ENCODE peak calls at places on chromosome 18, in eight cellular contexts. F, I, B, X, G, T, H and Z are unnamed samples.

GRCh38 chr18:57885931-57886330 is 82.8 kb upstream of the ATP8B1 start:
- DNase-seq in T (no peak), I (no peak), B (peak), G (no peak), X (no peak), F (no peak), H (no peak), Z (no peak)

GRCh38 chr18:37409870-37410269 is 155.7 kb downstream of the CELF4 start:
- DNase-seq in X (no peak), B (peak), G (no peak), T (no peak), H (no peak), F (no peak), I (no peak), Z (no peak)

GRCh38 chr18:57523171-57523956 is 63.1 kb downstream of the FECH start:
- DNase-seq in I (no peak), H (no peak), X (no peak), T (no peak), G (no peak), B (no peak), F (no peak), Z (peak)

GRCh38 chr18:60053747-60054304 is 154.0 kb downstream of the PMAIP1 start:
- DNase-seq in F (peak), I (peak), G (no peak), X (peak), H (no peak), T (no peak), B (peak), Z (peak)

GRCh38 chr18:9095297-9096012 is 7.0 kb upstream of the NDUFV2 start:
- DNase-seq in G (no peak), B (no peak), H (no peak), X (no peak), I (no peak), T (no peak), F (no peak), Z (peak)

GRCh38 chr18:51135361-51135760 is 62.1 kb downstream of the MEX3C start:
- DNase-seq in X (no peak), I (no peak), G (no peak), T (no peak), H (no peak), F (no peak), B (peak), Z (peak)

GRCh38 chr18:57811477-57812125 is 8.5 kb upstream of the ATP8B1 start:
- DNase-seq in H (no peak), B (no peak), F (no peak), T (no peak), I (no peak), G (no peak), X (no peak), Z (peak)

GRCh38 chr18:24987271-24987932 is 364.6 kb downstream of the ZNF521 start:
- DNase-seq in F (peak), G (no peak), H (no peak), B (peak), T (peak), I (no peak), X (no peak), Z (peak)

GRCh38 chr18:58886864-58887612 is 22.4 kb downstream of the ZNF532 start:
- DNase-seq in T (no peak), F (no peak), G (no peak), I (no peak), X (no peak), B (no peak), H (no peak), Z (no peak)

GRCh38 chr18:29556070-29556469 is 1379.1 kb upstream of the CDH2 start:
- DNase-seq in X (no peak), F (no peak), H (no peak), G (no peak), T (no peak), I (no peak), B (no peak), Z (no peak)

GRCh38 chr18:31581498-31582197 is 10.0 kb upstream of the TTR start:
- DNase-seq in T (no peak), G (no peak), I (no peak), B (peak), H (no peak), X (no peak), F (no peak), Z (peak)

GRCh38 chr18:60062396-60062795 is 162.6 kb downstream of the PMAIP1 start:
- DNase-seq in I (no peak), B (peak), H (no peak), G (no peak), T (no peak), F (no peak), X (no peak), Z (no peak)

GRCh38 chr18:45916302-45916701 is 50.8 kb downstream of the EPG5 start:
- DNase-seq in I (no peak), G (no peak), H (no peak), T (no peak), X (no peak), F (peak), B (no peak), Z (no peak)

GRCh38 chr18:36821681-36822080 is 7.1 kb downstream of the TPGS2 start:
- DNase-seq in X (no peak), I (no peak), B (no peak), H (no peak), F (no peak), G (no peak), T (no peak), Z (no peak)

GRCh38 chr18:31303771-31304170 is 14.2 kb upstream of the DSG1 start:
- DNase-seq in B (no peak), G (no peak), X (no peak), I (no peak), F (no peak), H (no peak), T (no peak), Z (no peak)

GRCh38 chr18:7369006-7369405 is 138.1 kb downstream of the LRRC30 start:
- DNase-seq in I (no peak), X (no peak), T (no peak), H (no peak), G (no peak), B (no peak), F (no peak), Z (no peak)

GRCh38 chr18:31205273-31205672 is 42.6 kb upstream of the DSC1 start:
- DNase-seq in X (no peak), I (no peak), T (no peak), H (no peak), G (no peak), B (no peak), F (no peak), Z (no peak)

GRCh38 chr18:33755918-33756590 is 178.0 kb downstream of the ASXL3 start:
- DNase-seq in G (no peak), H (no peak), F (no peak), I (peak), T (no peak), X (no peak), B (peak), Z (peak)

GRCh38 chr18:3498705-3499451 is 48.9 kb downstream of the TGIF1 start:
- DNase-seq in X (no peak), G (peak), I (no peak), H (peak), B (no peak), T (peak), F (peak), Z (no peak)

GRCh38 chr18:54878057-54878661 is 49.9 kb downstream of the RAB27B start:
- DNase-seq in F (no peak), I (no peak), H (no peak), T (no peak), G (no peak), B (no peak), X (no peak), Z (no peak)

GRCh38 chr18:22678486-22678885 is 254.6 kb upstream of the RBBP8 start:
- DNase-seq in X (no peak), H (no peak), B (no peak), G (no peak), F (no peak), T (no peak), I (no peak), Z (no peak)

GRCh38 chr18:23740105-23740830 is 51.0 kb downstream of the LAMA3 start:
- DNase-seq in F (no peak), I (peak), B (peak), H (no peak), X (no peak), T (no peak), G (no peak), Z (peak)

GRCh38 chr18:36372902-36373301 is 75.4 kb downstream of the FHOD3 start:
- DNase-seq in I (no peak), F (no peak), H (no peak), G (no peak), T (no peak), B (peak), X (no peak), Z (peak)

GRCh38 chr18:23421277-23421676 is 31.8 kb upstream of the RIOK3 start:
- DNase-seq in H (no peak), F (no peak), G (no peak), X (no peak), B (no peak), I (no peak), T (no peak), Z (no peak)

GRCh38 chr18:23626451-23627279 is 36.0 kb downstream of the ANKRD29 start:
- DNase-seq in X (no peak), H (no peak), G (no peak), B (peak), F (no peak), T (no peak), I (no peak), Z (peak)

GRCh38 chr18:5297582-5297981 is 2.1 kb upstream of the ZBTB14 start:
- DNase-seq in B (no peak), T (no peak), I (no peak), H (no peak), G (no peak), X (peak), F (no peak), Z (no peak)

GRCh38 chr18:28735731-28736130 is 558.8 kb upstream of the CDH2 start:
- DNase-seq in B (peak), H (no peak), I (no peak), F (no peak), T (no peak), X (no peak), G (no peak), Z (peak)

GRCh38 chr18:58222439-58223125 is 178.6 kb downstream of the NEDD4L start:
- DNase-seq in F (no peak), H (no peak), B (peak), T (no peak), X (no peak), I (no peak), G (no peak), Z (peak)

GRCh38 chr18:27110319-27110718 is 74.8 kb downstream of the CHST9 start:
- DNase-seq in T (no peak), G (no peak), X (no peak), H (no peak), I (no peak), B (no peak), F (no peak), Z (no peak)

GRCh38 chr18:6873352-6873751 is 143.8 kb downstream of the ARHGAP28 start:
- DNase-seq in H (no peak), X (no peak), G (no peak), T (no peak), B (no peak), F (no peak), I (no peak), Z (no peak)

GRCh38 chr18:34544930-34545329 is 165.2 kb upstream of the DTNA start:
- DNase-seq in G (no peak), X (no peak), I (no peak), T (no peak), B (no peak), F (no peak), H (no peak), Z (no peak)

GRCh38 chr18:70069381-70069780 is 121.7 kb upstream of the CD226 start:
- DNase-seq in F (no peak), H (no peak), I (no peak), G (no peak), X (no peak), B (no peak), T (no peak), Z (no peak)

GRCh38 chr18:5066380-5066977 is 130.6 kb downstream of the AKAIN1 start:
- DNase-seq in B (no peak), F (peak), G (no peak), X (no peak), T (no peak), H (no peak), I (no peak), Z (no peak)